ENCODE peak calls at places on chromosome 13, in five cellular contexts. Z, F, D, L and I are unnamed samples.

GRCh38 chr13:45325806-45326205 is 15.2 kb downstream of the TPT1 start:
- DNase-seq in F (no peak), Z (peak), L (no peak), D (no peak), I (peak)

GRCh38 chr13:114004416-114005205 is 30.7 kb upstream of the C13orf46 start:
- DNase-seq in L (no peak), Z (peak), F (no peak), D (no peak), I (no peak)

GRCh38 chr13:44416297-44416696 is 42.7 kb downstream of the SERP2 start:
- DNase-seq in L (no peak), D (no peak), F (no peak), Z (no peak), I (no peak)

GRCh38 chr13:28045861-28046260 is 54.5 kb downstream of the FLT3 start:
- DNase-seq in D (no peak), F (no peak), Z (no peak), L (no peak), I (no peak)

GRCh38 chr13:45447050-45447661 is 17.6 kb upstream of the COG3 start:
- DNase-seq in L (no peak), Z (no peak), D (peak), F (no peak), I (no peak)

GRCh38 chr13:72839831-72840426 is 58.0 kb downstream of the PIBF1 start:
- DNase-seq in L (peak), F (peak), D (no peak), Z (peak), I (peak)

GRCh38 chr13:20149762-20150161 is 11.1 kb downstream of the GJA3 start:
- DNase-seq in L (no peak), D (no peak), F (no peak), Z (no peak), I (no peak)

GRCh38 chr13:101529419-101529818 is 76.9 kb downstream of the ITGBL1 start:
- DNase-seq in D (no peak), F (no peak), L (no peak), Z (peak), I (peak)